ENCODE peak calls at places on chromosome 7, in ten cellular contexts. A is iris pigment epithelial cell; B is GM13977; I is stimulated activated CD4-positive, alpha-beta T cell treated with anti-CD3 and anti-CD28 coated beads, Interleukin-2, amount 100 ng/mL, for 24 hours; Z is ACHN; S is stimulated activated CD8-positive, alpha-beta memory T cell treated with anti-CD3 and anti-CD28 coated beads, Interleukin-7, amount 100 ng/mL, for 24 hours; V is WTC11; U is activated T-cell treated with anti-CD3 and anti-CD28 coated beads for 1 hour; R is naive thymus-derived CD8-positive, alpha-beta T cell; Q is posterior vena cava. E is an unnamed sample.

GRCh38 chr7:26645126-26645525 is 219.3 kb downstream of the SKAP2 start:
- DNase-seq in B (no peak), Z (no peak), Q (no peak), I (no peak), S (no peak), V (no peak), U (no peak), A (no peak), R (no peak), E (no peak)

GRCh38 chr7:16428182-16428581 is 6.8 kb upstream of the CRPPA start:
- DNase-seq in V (no peak), I (no peak), U (no peak), A (no peak), Q (no peak), S (no peak), B (no peak), Z (no peak), R (no peak), E (no peak)

GRCh38 chr7:129513546-129513945 is 11.2 kb downstream of the SMKR1 start:
- DNase-seq in V (no peak), Q (no peak), Z (no peak), B (no peak), A (no peak), R (no peak), S (no peak), I (no peak), U (no peak), E (no peak)

GRCh38 chr7:79137942-79138341 is 315.5 kb downstream of the MAGI2 start:
- DNase-seq in R (no peak), S (no peak), U (no peak), Q (no peak), I (no peak), B (no peak), A (peak), V (no peak), Z (no peak), E (peak)

GRCh38 chr7:127976056-127976455 is 55.2 kb downstream of the LRRC4 start:
- DNase-seq in A (peak), Z (no peak), U (no peak), B (no peak), Q (no peak), R (no peak), V (no peak), I (no peak), S (no peak), E (no peak)

GRCh38 chr7:5139998-5140397 is 50.0 kb upstream of the WIPI2 start:
- DNase-seq in V (peak), S (no peak), I (peak), Z (peak), U (no peak), Q (no peak), A (peak), B (peak), R (no peak), E (no peak)

GRCh38 chr7:43763183-43763582 is 4.7 kb downstream of the BLVRA start:
- DNase-seq in R (no peak), Q (no peak), A (no peak), I (no peak), S (no peak), Z (no peak), V (peak), B (no peak), U (no peak), E (no peak)

GRCh38 chr7:155981703-155982102 is 169.4 kb upstream of the SHH start:
- DNase-seq in A (no peak), Q (peak), B (no peak), S (no peak), U (no peak), Z (no peak), V (no peak), R (no peak), I (no peak), E (no peak)

GRCh38 chr7:78178319-78178718 is 379.7 kb downstream of the PHTF2 start:
- DNase-seq in S (no peak), V (no peak), R (no peak), U (no peak), B (no peak), Q (no peak), I (no peak), Z (no peak), A (peak), E (no peak)

GRCh38 chr7:152579070-152579469 is 96.9 kb downstream of the XRCC2 start:
- DNase-seq in U (no peak), B (no peak), I (no peak), R (no peak), S (no peak), V (no peak), A (no peak), Q (peak), Z (no peak), E (no peak)

GRCh38 chr7:80838643-80839042 is 80.2 kb downstream of the SEMA3C start:
- DNase-seq in I (no peak), R (no peak), Z (no peak), A (no peak), Q (no peak), V (no peak), S (no peak), U (no peak), B (no peak), E (no peak)

GRCh38 chr7:78770422-78771410 is 682.8 kb downstream of the MAGI2 start:
- DNase-seq in Z (no peak), B (no peak), A (peak), Q (no peak), R (no peak), I (no peak), S (no peak), V (peak), U (no peak), E (no peak)

GRCh38 chr7:17552952-17553351 is 254.5 kb downstream of the AHR start:
- DNase-seq in V (no peak), S (no peak), B (no peak), I (no peak), Q (no peak), R (no peak), A (peak), Z (no peak), U (no peak), E (no peak)

GRCh38 chr7:34175837-34176236 is 270.5 kb downstream of the BMPER start:
- DNase-seq in B (no peak), Q (no peak), V (no peak), R (no peak), Z (no peak), U (no peak), I (no peak), A (no peak), S (no peak), E (no peak)

GRCh38 chr7:916291-916941 is 38.1 kb downstream of the ADAP1 start:
- DNase-seq in Q (no peak), I (no peak), Z (no peak), S (no peak), V (no peak), R (no peak), U (no peak), B (no peak), A (no peak), E (no peak)

GRCh38 chr7:79055722-79056415 is 397.6 kb downstream of the MAGI2 start:
- DNase-seq in Q (no peak), B (no peak), U (no peak), Z (no peak), I (no peak), A (peak), R (no peak), S (no peak), V (no peak), E (no peak)

GRCh38 chr7:156140447-156140846 is 328.2 kb upstream of the SHH start:
- DNase-seq in V (no peak), U (no peak), A (no peak), Z (no peak), B (no peak), S (no peak), Q (no peak), I (no peak), R (no peak), E (no peak)

GRCh38 chr7:137539111-137539715 is 195.7 kb upstream of the PTN start:
- DNase-seq in B (no peak), Z (no peak), I (no peak), U (no peak), A (peak), V (no peak), Q (no peak), R (no peak), S (no peak), E (peak)

GRCh38 chr7:82194011-82194410 is 249.6 kb downstream of the CACNA2D1 start:
- DNase-seq in B (no peak), A (peak), S (no peak), V (no peak), Z (peak), U (no peak), I (no peak), Q (no peak), R (no peak), E (peak)

GRCh38 chr7:30708983-30709382 is 26.7 kb upstream of the CRHR2 start:
- DNase-seq in Z (no peak), U (no peak), B (no peak), Q (no peak), V (no peak), R (no peak), S (no peak), A (no peak), I (no peak), E (no peak)

GRCh38 chr7:44754802-44755697 is 6.4 kb downstream of the ZMIZ2 start:
- DNase-seq in S (no peak), Q (peak), V (no peak), R (no peak), Z (no peak), U (no peak), B (peak), I (no peak), A (no peak), E (no peak)

GRCh38 chr7:131522325-131522920 is 34.0 kb downstream of the PODXL start:
- DNase-seq in Q (peak), B (peak), U (no peak), Z (no peak), I (no peak), R (no peak), V (peak), A (no peak), S (no peak), E (no peak)

GRCh38 chr7:151409555-151410404 is at the start of gene WDR86:
- DNase-seq in Z (no peak), R (no peak), Q (no peak), B (no peak), S (no peak), I (no peak), V (peak), A (no peak), U (no peak), E (no peak)

GRCh38 chr7:4838626-4839334 is 23.1 kb downstream of the PAPOLB start:
- DNase-seq in B (no peak), V (no peak), I (no peak), R (no peak), A (no peak), U (no peak), Z (no peak), S (no peak), Q (peak), E (no peak)

GRCh38 chr7:94431203-94431602 is 36.5 kb downstream of the COL1A2 start:
- DNase-seq in Z (no peak), V (no peak), S (no peak), B (no peak), U (no peak), Q (no peak), A (peak), I (no peak), R (no peak), E (no peak)

GRCh38 chr7:2870471-2870941 is 26.4 kb upstream of the GNA12 start:
- DNase-seq in Z (peak), U (peak), I (peak), S (no peak), B (peak), Q (peak), V (peak), A (peak), R (peak), E (peak)

GRCh38 chr7:19932549-19933249 is 159.3 kb upstream of the TMEM196 start:
- DNase-seq in U (no peak), A (no peak), S (no peak), B (no peak), Q (no peak), R (no peak), I (no peak), V (no peak), Z (no peak), E (no peak)

GRCh38 chr7:137606061-137606674 is 240.6 kb downstream of the DGKI start:
- DNase-seq in Z (peak), Q (no peak), U (no peak), S (no peak), R (no peak), B (peak), V (no peak), A (peak), I (no peak), E (peak)

GRCh38 chr7:35366167-35367155 is 112.6 kb upstream of the TBX20 start:
- DNase-seq in Q (no peak), S (no peak), A (no peak), I (no peak), Z (no peak), U (no peak), B (no peak), R (no peak), V (peak), E (no peak)

GRCh38 chr7:80722596-80723141 is 84.2 kb downstream of the CD36 start:
- DNase-seq in S (no peak), R (no peak), Q (peak), Z (peak), I (no peak), B (no peak), U (no peak), V (no peak), A (peak), E (peak)

GRCh38 chr7:16740996-16741395 is 12.6 kb upstream of the TSPAN13 start:
- DNase-seq in Q (no peak), I (no peak), A (no peak), V (no peak), B (no peak), U (no peak), R (no peak), S (no peak), Z (no peak), E (no peak)

GRCh38 chr7:40915061-40915460 is 780.3 kb downstream of the SUGCT start:
- DNase-seq in R (no peak), U (no peak), Q (no peak), Z (no peak), A (peak), B (no peak), V (no peak), S (no peak), I (no peak), E (no peak)

GRCh38 chr7:128121731-128122576 is 90.7 kb upstream of the LRRC4 start:
- DNase-seq in A (peak), S (no peak), Q (peak), I (no peak), U (no peak), R (no peak), Z (no peak), V (no peak), B (no peak), E (no peak)

GRCh38 chr7:22230238-22230637 is 126.7 kb downstream of the RAPGEF5 start:
- DNase-seq in Z (no peak), A (no peak), U (no peak), Q (no peak), R (no peak), V (no peak), S (no peak), B (no peak), I (no peak), E (no peak)

GRCh38 chr7:542935-543789 is 23.5 kb upstream of the PDGFA start:
- DNase-seq in B (no peak), V (no peak), Q (peak), R (no peak), S (no peak), A (peak), I (no peak), U (no peak), Z (peak), E (peak)